ENCODE peak calls at places on chromosome 3, in eight cellular contexts. A is tibial nerve, E is mammary epithelial cell, F is upper lobe of left lung, U is fibroblast of lung, M is psoas muscle, B is pancreas, D is AG04450. S is an unnamed sample. For H3K27me3, the result is how much of the 10 kb centered on the place peaks cover.

GRCh38 chr3:150376001-150376848 is 31.9 kb upstream of the TSC22D2 start:
- DNase-seq in A (no peak), E (no peak), F (no peak), U (peak), M (no peak), B (no peak), D (no peak), S (no peak)

GRCh38 chr3:5428607-5429516 is 241.4 kb downstream of the EDEM1 start:
- DNase-seq in A (no peak), E (no peak), F (no peak), U (no peak), M (no peak), B (no peak), D (no peak), S (no peak)

GRCh38 chr3:183298708-183299153 is 45.7 kb downstream of the B3GNT5 start:
- DNase-seq in A (peak), E (no peak), F (peak), U (peak), M (peak), B (peak), D (peak), S (peak)

GRCh38 chr3:65785065-65785645 is 253.6 kb downstream of the MAGI1 start:
- DNase-seq in A (peak), E (peak), F (no peak), U (peak), M (no peak), B (no peak), D (peak), S (peak)

GRCh38 chr3:154718058-154718457 is 288.1 kb upstream of the GPR149 start:
- DNase-seq in A (no peak), E (no peak), F (no peak), U (no peak), M (no peak), B (no peak), D (no peak), S (no peak)

GRCh38 chr3:105762749-105763673 is 105.8 kb downstream of the CBLB start:
- DNase-seq in A (no peak), E (no peak), F (no peak), U (no peak), M (no peak), B (no peak), D (no peak), S (no peak)

GRCh38 chr3:59877263-59877662 is 827.4 kb upstream of the CFAP20DC start:
- DNase-seq in A (no peak), E (no peak), F (no peak), U (no peak), M (no peak), B (no peak), D (no peak), S (no peak)

GRCh38 chr3:55571913-55572312 is 84.8 kb upstream of the WNT5A start:
- DNase-seq in A (no peak), E (no peak), F (peak), U (no peak), M (peak), B (peak), D (no peak), S (no peak)

GRCh38 chr3:55305714-55306485 is 181.2 kb downstream of the WNT5A start:
- DNase-seq in A (peak), E (no peak), F (no peak), U (peak), M (peak), B (no peak), D (no peak), S (no peak)

GRCh38 chr3:118802325-118803095 is 232.1 kb downstream of the IGSF11 start:
- DNase-seq in A (no peak), E (no peak), F (no peak), U (no peak), M (no peak), B (peak), D (no peak), S (no peak)

GRCh38 chr3:17894434-17895060 is 152.1 kb upstream of the TBC1D5 start:
- DNase-seq in A (no peak), E (peak), F (peak), U (peak), M (no peak), B (no peak), D (peak), S (peak)

DNA sequence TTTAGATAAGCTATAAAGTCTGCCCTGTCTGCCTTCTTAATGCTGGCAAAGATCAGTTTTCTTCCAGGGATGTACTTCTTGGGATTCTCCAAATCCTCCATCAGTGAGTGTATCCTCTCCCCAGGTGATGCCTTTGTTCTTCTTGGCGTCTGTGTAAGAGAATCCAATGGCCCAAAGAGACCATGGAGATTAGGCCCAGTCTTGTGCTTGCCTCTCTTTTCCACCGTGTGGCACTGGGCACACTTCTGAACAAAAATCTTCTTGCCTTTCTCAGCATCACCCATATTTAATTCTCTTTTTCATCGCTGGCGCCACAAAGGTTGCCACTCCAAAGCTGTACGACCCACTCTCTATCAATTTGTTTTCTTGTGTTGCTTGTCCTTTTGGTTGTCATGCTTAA is 32.2 kb upstream of the TAMM41 start:
- DNase-seq in A (no peak), E (no peak), F (no peak), U (no peak), M (no peak), B (no peak), D (no peak), S (no peak)
- TF ChIP-seq CTCF in A (no peak), E (no peak), F (no peak), U (peak), M (no peak), B (no peak), D (no peak), S (peak)

GRCh38 chr3:140011611-140012277 is 76.8 kb downstream of the CLSTN2 start:
- DNase-seq in A (no peak), E (no peak), F (no peak), U (no peak), M (no peak), B (no peak), D (no peak), S (no peak)
- H3K27me3 ChIP-seq in A (under half), E (under half), F (under half), U (under half), M (under half), B (under half), D (under half), S (under half)

DNA sequence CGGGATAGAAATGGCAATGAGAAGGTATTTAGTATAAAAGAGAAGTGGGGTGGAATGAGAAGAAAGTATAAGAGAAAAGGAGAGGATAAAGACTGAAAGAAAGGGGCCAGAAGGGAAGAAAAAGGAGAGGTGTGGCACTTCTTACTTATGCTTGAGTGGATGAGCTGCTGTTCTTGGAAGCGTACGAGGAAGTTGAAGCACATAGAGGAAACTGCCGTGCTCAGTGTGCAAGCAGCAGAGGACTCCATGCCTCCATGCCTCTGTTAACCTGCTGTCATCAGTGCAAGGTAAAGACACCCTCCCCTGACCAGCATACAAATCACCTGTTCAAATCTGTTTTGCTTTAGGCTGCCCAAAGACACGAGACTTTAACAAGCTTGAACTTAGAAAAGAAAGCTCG is 6.5 kb downstream of the WDR5B start:
- DNase-seq in A (no peak), E (no peak), F (peak), U (no peak), M (no peak), B (no peak), D (no peak), S (no peak)
- H3K4me3 ChIP-seq in A (no peak), E (no peak), F (no peak), U (no peak), M (no peak), B (no peak), D (no peak), S (no peak)

DNA sequence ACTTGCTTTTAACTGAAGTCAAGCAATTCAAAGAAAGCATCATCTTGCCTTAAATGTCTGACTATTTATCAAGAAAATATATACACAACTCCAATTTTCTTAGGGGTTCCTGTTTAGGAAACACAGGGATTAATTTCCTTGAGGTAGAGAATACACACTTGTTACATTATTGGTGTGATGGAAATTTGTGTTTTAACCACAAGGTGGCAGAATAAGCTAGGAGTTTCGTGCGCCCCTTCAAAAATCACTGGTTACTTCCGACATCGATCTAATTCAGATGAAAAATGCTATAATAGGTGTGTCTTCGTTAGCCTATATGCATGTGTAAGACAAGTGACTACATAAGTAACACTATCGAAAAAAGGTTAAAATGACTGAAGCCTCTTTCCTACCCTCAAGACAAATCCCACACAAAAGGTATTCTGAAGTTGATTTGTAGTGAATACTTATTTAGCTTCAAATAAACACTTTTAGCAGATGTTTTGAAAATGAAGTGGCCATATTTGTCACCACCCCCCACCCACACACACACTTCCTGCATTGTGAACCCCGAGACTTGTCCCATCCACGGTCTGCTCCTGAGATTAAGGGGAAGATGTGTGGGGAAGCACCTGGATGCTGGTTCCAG is 246.5 kb downstream of the ROBO1 start:
- DNase-seq in A (no peak), E (peak), F (no peak), U (peak), M (no peak), B (no peak), D (no peak), S (peak)
- TF ChIP-seq CTCF in A (peak), E (peak), F (peak), U (peak), M (peak), B (peak), D (peak), S (peak)

GRCh38 chr3:158095302-158095997 is 10.8 kb downstream of the SHOX2 start:
- DNase-seq in A (no peak), E (no peak), F (no peak), U (no peak), M (no peak), B (no peak), D (no peak), S (no peak)
- H3K27me3 ChIP-seq in A (under half), E (under half), F (half or more), U (under half), M (half or more), B (under half), D (half or more), S (half or more)

GRCh38 chr3:129000742-129001100 is 383 bp upstream of the EFCC1 start:
- DNase-seq in A (no peak), E (no peak), F (no peak), U (no peak), M (no peak), B (no peak), D (no peak), S (no peak)
- H3K4me3 ChIP-seq in A (peak), E (no peak), F (peak), U (no peak), M (peak), B (peak), D (peak), S (peak)

GRCh38 chr3:165256554-165256953 is 60.4 kb upstream of the SLITRK3 start:
- DNase-seq in A (no peak), E (no peak), F (no peak), U (peak), M (no peak), B (no peak), D (no peak), S (no peak)
- TF ChIP-seq CTCF in A (no peak), E (peak), F (no peak), U (peak), M (no peak), B (no peak), D (peak), S (no peak)

GRCh38 chr3:124053871-124054270 is 61.9 kb upstream of the ROPN1 start:
- DNase-seq in A (no peak), E (no peak), F (no peak), U (no peak), M (no peak), B (no peak), D (no peak), S (no peak)
- H3K27me3 ChIP-seq in A (under half), E (under half), F (under half), U (under half), M (under half), B (under half), D (under half), S (under half)

DNA sequence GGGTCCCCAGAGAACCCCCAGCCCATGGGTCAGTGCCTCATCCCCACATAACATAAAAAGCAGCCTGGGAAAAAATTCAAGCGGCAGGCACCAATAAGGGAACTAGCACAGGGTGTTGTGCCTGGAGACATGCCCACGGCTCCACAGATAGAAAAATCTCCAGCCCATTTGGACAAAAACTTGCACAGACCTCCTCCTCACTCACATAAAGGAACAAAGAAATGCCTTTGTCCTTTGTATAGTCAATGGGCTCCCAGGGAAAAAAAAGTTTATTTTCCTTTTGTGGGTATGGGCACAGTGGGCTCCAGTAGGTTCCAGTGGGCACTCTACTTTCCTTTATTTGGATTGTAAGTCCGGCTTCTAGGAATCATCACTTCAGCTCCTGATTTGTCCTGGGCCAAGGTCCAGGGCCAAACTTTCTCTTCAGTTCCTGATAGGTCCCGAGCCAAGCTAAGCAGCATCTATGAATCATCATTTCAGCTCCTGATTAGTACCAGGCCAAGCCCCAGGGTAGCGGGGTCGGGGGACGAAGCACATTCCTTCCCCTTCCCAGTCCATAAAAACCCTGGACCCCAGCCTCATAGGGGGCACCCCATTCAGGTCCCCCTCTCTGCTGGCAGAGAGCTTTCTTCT is 1.6 kb upstream of the DNAH12 start:
- DNase-seq in A (no peak), E (no peak), F (no peak), U (no peak), M (no peak), B (no peak), D (no peak), S (no peak)
- H3K4me3 ChIP-seq in A (no peak), E (no peak), F (no peak), U (no peak), M (no peak), B (no peak), D (no peak), S (no peak)

S was measured in brain microvascular endothelial cell.